ENCODE peak calls at places on chromosomes 3 and 15, in four cellular contexts. J is mammary epithelial cell, V is cardiac fibroblast, F is uterus. G is an unnamed sample.

GRCh38 chr15:36499751-36500389 is 79.6 kb upstream of the CDIN1 start:
- DNase-seq in V (peak), F (no peak), J (no peak), G (no peak)

GRCh38 chr15:79849789-79850188 is 47.0 kb downstream of the MTHFS start:
- DNase-seq in J (no peak), F (no peak), V (peak), G (no peak)

GRCh38 chr3:179181021-179181472 is 32.9 kb downstream of the PIK3CA start:
- DNase-seq in F (no peak), J (peak), V (peak), G (no peak)

GRCh38 chr15:32774022-32774421 is 56.2 kb downstream of the GREM1 start:
- DNase-seq in F (no peak), J (peak), V (peak), G (peak)

GRCh38 chr3:24583004-24583403 is 88.4 kb upstream of the THRB start:
- DNase-seq in F (no peak), J (no peak), V (peak), G (no peak)

GRCh38 chr3:126524429-126524988 is 554 bp downstream of the CHST13 start:
- DNase-seq in J (no peak), V (no peak), F (no peak), G (no peak)

GRCh38 chr3:52014613-52015012 is 18.9 kb upstream of the RPL29 start:
- DNase-seq in F (no peak), J (no peak), V (no peak), G (no peak)

GRCh38 chr3:156681003-156681402 is 6.6 kb downstream of the TIPARP start:
- DNase-seq in J (peak), F (peak), V (peak), G (peak)

GRCh38 chr3:14329116-14329830 is 73.1 kb upstream of the SLC6A6 start:
- DNase-seq in F (no peak), V (no peak), J (peak), G (peak)

GRCh38 chr3:184461219-184461618 is 81.4 kb downstream of the CHRD start:
- DNase-seq in F (no peak), V (no peak), J (no peak), G (no peak)

GRCh38 chr3:43194490-43195115 is 88.7 kb upstream of the POMGNT2 start:
- DNase-seq in F (no peak), J (no peak), V (no peak), G (no peak)

GRCh38 chr15:75036269-75036668 is 12.9 kb downstream of the PPCDC start:
- DNase-seq in J (peak), V (no peak), F (no peak), G (no peak)

GRCh38 chr3:143445118-143445517 is 325.5 kb downstream of the CHST2 start:
- DNase-seq in F (no peak), J (peak), V (no peak), G (no peak)

GRCh38 chr3:40524571-40525285 is at the start of gene ZNF621:
- DNase-seq in V (peak), F (peak), J (peak), G (peak)

GRCh38 chr3:161559177-161559998 is 62.8 kb downstream of the OTOL1 start:
- DNase-seq in F (no peak), J (peak), V (peak), G (no peak)

GRCh38 chr3:195823998-195824397 is 12.3 kb upstream of the MUC4 start:
- DNase-seq in V (no peak), J (peak), F (no peak), G (no peak)

GRCh38 chr15:75809986-75810750 is 33.1 kb upstream of the UBE2Q2 start:
- DNase-seq in V (peak), J (peak), F (no peak), G (no peak)

GRCh38 chr15:38474155-38474757 is 20.3 kb downstream of the FAM98B start:
- DNase-seq in V (peak), F (no peak), J (peak), G (peak)

GRCh38 chr3:61053781-61054496 is 197.3 kb downstream of the FHIT start:
- DNase-seq in J (peak), F (no peak), V (no peak), G (no peak)

GRCh38 chr15:62403164-62403809 is 238.2 kb upstream of the C2CD4B start:
- DNase-seq in F (no peak), V (peak), J (peak), G (no peak)

GRCh38 chr3:156181509-156181908 is 61.1 kb downstream of the KCNAB1 start:
- DNase-seq in J (peak), F (no peak), V (peak), G (no peak)

GRCh38 chr15:74531144-74531811 is 9.7 kb upstream of the ARID3B start:
- DNase-seq in J (peak), F (no peak), V (peak), G (no peak)

GRCh38 chr3:24264748-24265158 is 229.9 kb downstream of the THRB start:
- DNase-seq in J (peak), F (no peak), V (peak), G (no peak)

GRCh38 chr3:186609247-186609868 is 3.5 kb upstream of the AHSG start:
- DNase-seq in V (peak), F (no peak), J (peak), G (no peak)

GRCh38 chr3:106176734-106177133 is 307.9 kb upstream of the CBLB start:
- DNase-seq in V (peak), F (no peak), J (no peak), G (no peak)

GRCh38 chr3:123400169-123400568 is 48.7 kb downstream of the ADCY5 start:
- DNase-seq in J (no peak), V (no peak), F (no peak), G (no peak)

GRCh38 chr15:90790057-90790456 is 72.9 kb downstream of the BLM start:
- DNase-seq in F (no peak), V (no peak), J (no peak), G (no peak)

GRCh38 chr3:59784164-59784563 is 734.3 kb upstream of the CFAP20DC start:
- DNase-seq in J (no peak), F (no peak), V (no peak), G (no peak)

GRCh38 chr3:80999481-80999880 is 762.0 kb downstream of the GBE1 start:
- DNase-seq in V (no peak), J (no peak), F (no peak), G (no peak)

GRCh38 chr3:153070153-153070868 is 91.7 kb upstream of the RAP2B start:
- DNase-seq in V (peak), F (no peak), J (peak), G (no peak)

GRCh38 chr15:43531018-43531667 is 13.7 kb downstream of the MAP1A start:
- DNase-seq in F (no peak), J (no peak), V (no peak), G (no peak)

GRCh38 chr15:75029378-75030022 is 6.1 kb downstream of the PPCDC start:
- DNase-seq in V (peak), F (peak), J (peak), G (no peak)

GRCh38 chr3:31472479-31473390 is 60.0 kb upstream of the STT3B start:
- DNase-seq in F (no peak), V (peak), J (peak), G (no peak)

GRCh38 chr3:141114816-141115458 is 63.8 kb downstream of the SPSB4 start:
- DNase-seq in F (no peak), V (no peak), J (no peak), G (no peak)
- TF ChIP-seq CTCF in F (no peak), V (peak), J (peak), G (peak)

GRCh38 chr15:31400222-31400927 is 73.7 kb downstream of the KLF13 start:
- DNase-seq in F (no peak), J (no peak), V (no peak), G (no peak)

GRCh38 chr15:31397851-31398661 is 71.4 kb downstream of the KLF13 start:
- DNase-seq in V (no peak), F (no peak), J (peak), G (no peak)

GRCh38 chr15:31398677-31399260 is 72.1 kb downstream of the KLF13 start:
- DNase-seq in J (peak), V (peak), F (no peak), G (no peak)

GRCh38 chr15:31399544-31400171 is 73.0 kb downstream of the KLF13 start:
- DNase-seq in V (peak), F (no peak), J (peak), G (no peak)

DNA sequence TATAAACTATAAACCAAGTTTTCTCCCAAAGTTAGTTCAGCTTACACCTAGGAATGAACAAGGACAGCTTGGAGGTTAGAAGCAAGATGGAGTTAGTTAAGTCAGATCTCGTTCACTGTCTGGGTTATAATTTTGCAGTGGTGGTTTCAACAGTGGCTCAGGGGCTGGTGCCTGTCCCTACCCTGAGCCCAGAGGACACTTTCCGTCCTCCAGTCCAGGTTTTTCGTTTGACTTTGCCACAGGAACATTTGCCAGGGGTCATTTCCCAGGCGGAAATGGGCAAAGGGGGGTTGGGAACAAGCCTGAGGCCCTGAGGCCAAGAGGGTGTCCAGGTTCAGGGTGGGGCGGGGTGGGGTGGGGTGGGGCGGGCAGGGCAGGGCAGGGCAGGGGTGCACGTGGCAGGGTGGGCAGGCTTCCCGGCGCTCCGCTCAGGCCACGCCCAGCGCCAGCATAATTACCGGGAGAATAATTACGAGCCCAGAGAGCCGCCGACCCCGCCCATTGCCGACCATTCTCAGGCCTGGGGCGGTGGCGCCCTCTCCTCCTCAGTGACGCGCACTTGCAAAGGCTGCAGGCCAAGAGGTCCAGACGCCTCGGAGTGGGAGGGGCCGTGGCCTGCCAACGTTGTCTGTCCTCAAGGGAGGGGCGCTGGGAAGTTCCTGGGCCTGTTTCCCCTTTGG is 70.4 kb downstream of the KLF13 start:
- DNase-seq in V (peak), F (peak), J (peak), G (peak)
- H3K4me3 ChIP-seq in V (no peak), F (no peak), J (no peak), G (no peak)

GRCh38 chr3:89250742-89251141 is 143.3 kb downstream of the EPHA3 start:
- DNase-seq in V (no peak), F (no peak), J (no peak), G (no peak)
- TF ChIP-seq CTCF in V (no peak), F (no peak), J (no peak), G (no peak)

GRCh38 chr3:141055136-141055535 is 4.0 kb downstream of the SPSB4 start:
- DNase-seq in F (no peak), J (no peak), V (no peak), G (no peak)

GRCh38 chr3:141051641-141052569 is 758 bp downstream of the SPSB4 start:
- DNase-seq in J (peak), V (peak), F (no peak), G (no peak)

GRCh38 chr3:141050913-141051632 is at the start of gene SPSB4:
- DNase-seq in F (peak), J (peak), V (peak), G (no peak)

GRCh38 chr3:141050576-141050912 is 603 bp upstream of the SPSB4 start:
- DNase-seq in V (no peak), J (no peak), F (no peak), G (no peak)

GRCh38 chr3:141052570-141053069 is 1.5 kb downstream of the SPSB4 start:
- DNase-seq in J (no peak), F (no peak), V (no peak), G (no peak)
- H3K4me3 ChIP-seq in J (no peak), F (no peak), V (no peak), G (no peak)

DNA sequence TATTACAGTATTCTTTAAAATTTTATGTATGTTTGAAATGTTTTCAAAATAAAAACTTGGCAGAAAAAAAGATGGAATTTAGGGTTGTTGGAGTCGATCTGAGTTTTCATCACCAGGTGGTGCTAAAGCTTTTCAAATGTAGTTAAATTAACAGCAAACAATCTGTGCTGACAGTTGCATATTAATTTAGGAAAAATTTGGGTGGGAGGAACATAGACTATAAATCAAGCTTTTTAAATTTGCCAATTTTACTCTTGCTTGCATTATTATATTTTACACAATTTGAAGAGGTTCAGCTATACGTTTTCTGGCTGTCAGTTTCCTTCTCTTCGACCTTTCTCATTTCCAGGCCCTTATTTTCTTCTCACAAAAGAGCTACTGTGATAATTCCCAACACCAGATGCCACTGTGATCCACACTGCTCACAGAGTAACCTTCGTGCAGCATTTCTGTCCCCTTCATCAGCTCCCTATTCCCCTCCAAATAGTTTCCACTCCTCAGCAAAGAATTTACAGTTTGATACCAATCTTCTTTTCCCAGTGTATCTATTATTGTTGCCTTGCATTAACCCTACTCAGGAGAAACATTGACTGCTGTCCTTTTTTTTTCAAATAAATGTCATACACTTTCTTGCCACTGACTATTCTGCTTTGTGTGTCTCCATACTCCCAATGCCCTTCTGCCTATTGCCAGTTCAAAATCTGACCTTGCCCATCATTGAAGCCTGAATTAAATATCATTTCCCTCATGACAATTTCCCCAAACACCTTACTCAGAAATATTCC is 53.4 kb upstream of the EIF5A2 start:
- DNase-seq in J (peak), F (no peak), V (peak), G (peak)
- TF ChIP-seq CTCF in J (peak), F (peak), V (peak), G (peak)

DNA sequence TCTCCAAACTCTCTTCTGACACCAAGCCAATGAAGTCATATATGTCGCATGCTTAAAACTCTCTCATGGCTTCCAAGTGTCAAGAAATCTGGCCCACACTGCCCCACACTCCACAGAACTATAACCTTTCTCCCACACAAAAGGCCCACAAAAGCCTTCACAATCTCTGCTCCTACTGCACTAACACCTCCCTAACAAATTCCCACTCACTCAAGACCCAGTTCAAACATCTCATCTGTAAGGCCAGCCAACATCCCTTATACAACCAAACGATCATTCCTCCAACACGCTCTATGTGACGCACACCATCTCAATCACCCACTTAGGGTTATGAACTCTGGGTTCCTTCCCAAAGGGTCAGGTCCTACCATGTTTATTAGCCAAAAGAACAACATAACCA is 13.5 kb downstream of the TBC1D2B start:
- DNase-seq in F (no peak), V (peak), J (no peak), G (no peak)
- H3K4me3 ChIP-seq in F (no peak), V (no peak), J (no peak), G (no peak)

GRCh38 chr3:12663311-12663935 is 494 bp downstream of the RAF1 start:
- DNase-seq in F (no peak), J (peak), V (no peak), G (no peak)

GRCh38 chr3:12660196-12660595 is 3.7 kb downstream of the RAF1 start:
- DNase-seq in J (no peak), F (no peak), V (no peak), G (no peak)

GRCh38 chr3:12662593-12663310 is 1.2 kb downstream of the RAF1 start:
- DNase-seq in V (no peak), F (no peak), J (peak), G (no peak)

GRCh38 chr3:12661926-12662592 is 1.9 kb downstream of the RAF1 start:
- DNase-seq in J (no peak), F (no peak), V (no peak), G (no peak)

GRCh38 chr3:12663936-12664908 is at the start of gene RAF1:
- DNase-seq in J (peak), V (peak), F (peak), G (peak)
- TF ChIP-seq CTCF in J (no peak), V (no peak), F (no peak), G (no peak)

GRCh38 chr3:139674585-139675260 is 3.0 kb downstream of the NMNAT3 start:
- DNase-seq in J (peak), V (no peak), F (no peak), G (no peak)

GRCh38 chr3:139675327-139675726 is 2.4 kb downstream of the NMNAT3 start:
- DNase-seq in F (no peak), V (no peak), J (no peak), G (no peak)

GRCh38 chr3:139677341-139678155 is at the start of gene NMNAT3:
- DNase-seq in J (peak), F (peak), V (peak), G (no peak)

GRCh38 chr3:139679218-139679617 is 1.4 kb upstream of the NMNAT3 start:
- DNase-seq in J (no peak), V (no peak), F (no peak), G (no peak)

DNA sequence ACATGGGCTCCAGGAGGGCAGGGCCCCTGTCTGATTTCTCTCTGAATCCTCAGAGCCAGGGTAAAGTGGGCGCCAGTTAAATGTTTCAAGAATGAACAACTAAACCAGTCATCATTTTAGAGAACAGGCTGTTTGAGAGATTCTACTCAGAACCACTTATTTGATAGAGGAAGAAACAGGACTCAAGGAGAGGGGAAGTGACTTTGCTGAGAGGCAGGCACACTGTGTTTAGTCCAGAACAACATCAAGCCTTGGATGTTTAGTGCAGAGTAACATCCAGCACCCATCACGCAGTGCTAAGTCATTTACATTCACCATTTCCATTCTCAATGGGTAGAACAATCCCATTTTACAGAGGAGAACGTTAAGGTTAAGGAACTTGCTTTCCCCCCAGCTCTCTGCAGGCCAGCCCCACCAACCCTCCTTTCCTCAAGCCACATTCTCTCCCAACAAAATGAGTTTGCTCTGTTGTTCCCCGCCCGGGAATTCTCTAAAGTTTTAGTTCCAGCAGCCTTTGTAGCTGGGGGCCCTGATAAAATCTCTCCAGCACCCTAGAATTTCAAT is 1.1 kb downstream of the NMNAT3 start:
- DNase-seq in F (no peak), J (no peak), V (no peak), G (no peak)
- H3K4me3 ChIP-seq in F (peak), J (no peak), V (no peak), G (no peak)

DNA sequence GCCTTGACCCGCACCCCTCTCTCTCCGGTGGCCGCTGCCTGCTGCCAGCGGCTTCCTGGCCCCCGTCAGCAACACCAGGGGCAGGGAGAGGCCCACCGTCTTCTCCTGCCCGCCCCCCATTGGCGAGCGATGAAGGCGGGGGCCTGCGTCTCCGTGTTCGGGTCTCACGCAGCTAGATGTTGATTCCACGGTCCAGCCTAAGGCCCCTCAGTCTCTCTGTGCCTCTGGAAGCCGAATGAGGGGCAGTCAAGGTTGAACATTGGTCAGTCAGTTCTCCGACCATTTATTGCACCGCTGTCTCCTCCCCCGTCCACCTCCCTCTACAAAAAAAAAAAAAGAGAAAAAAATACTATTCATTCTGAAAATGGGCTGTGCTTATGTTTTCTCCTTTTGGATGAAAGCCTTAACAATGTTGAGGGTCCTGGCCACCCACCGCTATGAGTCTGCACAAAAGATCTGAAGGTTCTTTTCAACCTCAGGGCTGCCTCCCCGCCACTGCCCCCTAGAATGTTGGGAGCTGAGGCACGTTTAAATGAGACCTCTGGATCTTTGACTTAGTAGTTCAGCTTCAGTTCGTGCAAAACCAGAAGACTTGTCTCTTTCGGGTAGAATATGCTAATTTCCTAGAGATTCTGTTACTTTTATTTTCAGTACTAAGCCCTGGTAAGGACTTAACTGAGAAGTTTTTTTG is 724 bp downstream of the IREB2 start:
- DNase-seq in F (no peak), J (peak), V (peak), G (no peak)
- TF ChIP-seq CTCF in F (no peak), J (peak), V (peak), G (peak)

GRCh38 chr3:8110966-8111798 is 390.4 kb upstream of the LMCD1 start:
- DNase-seq in F (peak), V (peak), J (peak), G (peak)
- H3K4me3 ChIP-seq in F (no peak), V (no peak), J (no peak), G (no peak)

G was measured in HFF-Myc.